ENCODE peak calls at places on chromosomes 5 and 9, in five cellular contexts. K is MCF 10A, Y is left ventricle myocardium inferior, Z is progenitor cell of endocrine pancreas, L is HCT116. D is an unnamed sample.

GRCh38 chr9:93326056-93326455 is 125.4 kb upstream of the FAM120A start:
- DNase-seq in K (no peak), Y (no peak), Z (no peak), L (no peak), D (no peak)

GRCh38 chr5:39062530-39062929 is 11.7 kb downstream of the RICTOR start:
- DNase-seq in K (no peak), Y (no peak), Z (no peak), L (no peak), D (no peak)

GRCh38 chr5:86838078-86838477 is 220.3 kb downstream of the COX7C start:
- DNase-seq in K (no peak), Y (no peak), Z (no peak), L (no peak), D (no peak)

GRCh38 chr5:75472973-75473372 is 38.5 kb downstream of the CERT1 start:
- DNase-seq in K (no peak), Y (no peak), Z (no peak), L (no peak), D (no peak)

GRCh38 chr5:2660305-2660704 is 91.2 kb downstream of the IRX2 start:
- DNase-seq in K (no peak), Y (no peak), Z (no peak), L (no peak), D (no peak)

GRCh38 chr5:16727937-16728336 is 111.1 kb upstream of the RETREG1 start:
- DNase-seq in K (no peak), Y (no peak), Z (no peak), L (no peak), D (no peak)

GRCh38 chr5:124742983-124743533 is 3.4 kb downstream of the ZNF608 start:
- DNase-seq in K (peak; percentile 96), Y (no peak), Z (no peak), L (peak; percentile 81), D (no peak)

GRCh38 chr5:143386725-143387124 is 16.8 kb downstream of the NR3C1 start:
- DNase-seq in K (no peak), Y (no peak), Z (no peak), L (no peak), D (no peak)

GRCh38 chr9:137665697-137666504 is 47.1 kb downstream of the EHMT1 start:
- DNase-seq in K (no peak), Y (no peak), Z (no peak), L (no peak), D (no peak)

GRCh38 chr5:68000805-68001204 is 214.8 kb upstream of the PIK3R1 start:
- DNase-seq in K (no peak), Y (no peak), Z (no peak), L (no peak), D (no peak)

GRCh38 chr9:27407491-27407890 is 110.5 kb upstream of the EQTN start:
- DNase-seq in K (no peak), Y (no peak), Z (no peak), L (no peak), D (no peak)

GRCh38 chr9:127572961-127573727 is 38.9 kb upstream of the STXBP1 start:
- DNase-seq in K (peak; percentile 83), Y (no peak), Z (no peak), L (no peak), D (no peak)

GRCh38 chr9:83981126-83981871 is 694 bp downstream of the RMI1 start:
- DNase-seq in K (peak; percentile 77), Y (no peak), Z (no peak), L (no peak), D (peak; percentile 21)

GRCh38 chr9:101226161-101226560 is 158.6 kb downstream of the BAAT start:
- DNase-seq in K (no peak), Y (no peak), Z (no peak), L (no peak), D (no peak)

GRCh38 chr5:56078675-56079500 is 84.1 kb upstream of the IL6ST start:
- DNase-seq in K (peak; percentile 80), Y (peak; percentile 47), Z (no peak), L (no peak), D (no peak)

GRCh38 chr5:6732634-6733410 is 19.6 kb downstream of the TENT4A start:
- DNase-seq in K (peak; percentile 91), Y (peak; percentile 36), Z (no peak), L (no peak), D (no peak)

GRCh38 chr9:130535818-130536521 is 43.4 kb upstream of the FUBP3 start:
- DNase-seq in K (no peak), Y (peak; percentile 27), Z (no peak), L (no peak), D (no peak)

GRCh38 chr9:124180557-124180956 is 77.2 kb upstream of the NEK6 start:
- DNase-seq in K (peak; percentile 60), Y (peak; percentile 30), Z (no peak), L (no peak), D (no peak)

GRCh38 chr5:29079771-29080170 is 2041.4 kb upstream of the CDH9 start:
- DNase-seq in K (no peak), Y (no peak), Z (no peak), L (no peak), D (no peak)

GRCh38 chr5:161235569-161235968 is 311.0 kb downstream of the GABRB2 start:
- DNase-seq in K (no peak), Y (no peak), Z (no peak), L (no peak), D (no peak)

GRCh38 chr9:115847245-115847644 is 306.3 kb upstream of the PAPPA start:
- DNase-seq in K (peak; percentile 53), Y (no peak), Z (no peak), L (no peak), D (no peak)

GRCh38 chr5:107672212-107673105 is 1.7 kb upstream of the EFNA5 start:
- DNase-seq in K (peak; percentile 99), Y (peak; percentile 73), Z (peak; percentile 63), L (peak; percentile 88), D (peak; percentile 74)

GRCh38 chr9:105439428-105439827 is 8.4 kb upstream of the FSD1L start:
- DNase-seq in K (peak; percentile 10), Y (no peak), Z (no peak), L (no peak), D (no peak)

GRCh38 chr5:58462154-58462553 is 2.3 kb upstream of the PLK2 start:
- DNase-seq in K (peak; percentile 82), Y (no peak), Z (no peak), L (peak; percentile 39), D (no peak)

GRCh38 chr5:94031631-94032030 is 290.2 kb upstream of the POU5F2 start:
- DNase-seq in K (peak; percentile 35), Y (no peak), Z (no peak), L (no peak), D (no peak)

GRCh38 chr5:14870347-14871083 is 1.1 kb downstream of the ANKH start:
- DNase-seq in K (peak; percentile 18), Y (peak; percentile 39), Z (no peak), L (no peak), D (peak; percentile 37)

GRCh38 chr5:146291421-146292074 is 47.1 kb upstream of the POU4F3 start:
- DNase-seq in K (peak; percentile 84), Y (no peak), Z (no peak), L (peak; percentile 23), D (peak; percentile 52)

GRCh38 chr9:121399883-121400607 is 30.0 kb upstream of the STOM start:
- DNase-seq in K (peak; percentile 80), Y (no peak), Z (no peak), L (peak; percentile 74), D (peak; percentile 38)

GRCh38 chr5:37776826-37777225 is 63.0 kb downstream of the GDNF start:
- DNase-seq in K (no peak), Y (no peak), Z (no peak), L (no peak), D (no peak)

GRCh38 chr9:135741276-135742219 is 39.6 kb downstream of the KCNT1 start:
- DNase-seq in K (no peak), Y (no peak), Z (no peak), L (no peak), D (no peak)
- TF ChIP-seq CTCF in K (no peak), Y (no peak), Z (no peak), L (no peak), D (no peak)

GRCh38 chr5:132176543-132176945 is 51.1 kb downstream of the P4HA2 start:
- DNase-seq in K (no peak), Y (no peak), Z (no peak), L (no peak), D (no peak)

GRCh38 chr5:132179410-132179809 is 48.2 kb downstream of the P4HA2 start:
- DNase-seq in K (no peak), Y (no peak), Z (no peak), L (no peak), D (peak; percentile 49)

GRCh38 chr5:132180134-132180745 is 47.4 kb downstream of the P4HA2 start:
- DNase-seq in K (peak; percentile 82), Y (no peak), Z (no peak), L (peak; percentile 47), D (peak; percentile 73)

GRCh38 chr5:132177691-132178149 is 49.9 kb downstream of the P4HA2 start:
- DNase-seq in K (no peak), Y (no peak), Z (no peak), L (no peak), D (no peak)

GRCh38 chr5:132176987-132177386 is 50.7 kb downstream of the P4HA2 start:
- DNase-seq in K (peak; percentile 28), Y (no peak), Z (no peak), L (no peak), D (peak; percentile 59)
- TF ChIP-seq CTCF in K (peak; percentile 32), Y (no peak), Z (no peak), L (peak; percentile 57), D (peak; percentile 18)

DNA sequence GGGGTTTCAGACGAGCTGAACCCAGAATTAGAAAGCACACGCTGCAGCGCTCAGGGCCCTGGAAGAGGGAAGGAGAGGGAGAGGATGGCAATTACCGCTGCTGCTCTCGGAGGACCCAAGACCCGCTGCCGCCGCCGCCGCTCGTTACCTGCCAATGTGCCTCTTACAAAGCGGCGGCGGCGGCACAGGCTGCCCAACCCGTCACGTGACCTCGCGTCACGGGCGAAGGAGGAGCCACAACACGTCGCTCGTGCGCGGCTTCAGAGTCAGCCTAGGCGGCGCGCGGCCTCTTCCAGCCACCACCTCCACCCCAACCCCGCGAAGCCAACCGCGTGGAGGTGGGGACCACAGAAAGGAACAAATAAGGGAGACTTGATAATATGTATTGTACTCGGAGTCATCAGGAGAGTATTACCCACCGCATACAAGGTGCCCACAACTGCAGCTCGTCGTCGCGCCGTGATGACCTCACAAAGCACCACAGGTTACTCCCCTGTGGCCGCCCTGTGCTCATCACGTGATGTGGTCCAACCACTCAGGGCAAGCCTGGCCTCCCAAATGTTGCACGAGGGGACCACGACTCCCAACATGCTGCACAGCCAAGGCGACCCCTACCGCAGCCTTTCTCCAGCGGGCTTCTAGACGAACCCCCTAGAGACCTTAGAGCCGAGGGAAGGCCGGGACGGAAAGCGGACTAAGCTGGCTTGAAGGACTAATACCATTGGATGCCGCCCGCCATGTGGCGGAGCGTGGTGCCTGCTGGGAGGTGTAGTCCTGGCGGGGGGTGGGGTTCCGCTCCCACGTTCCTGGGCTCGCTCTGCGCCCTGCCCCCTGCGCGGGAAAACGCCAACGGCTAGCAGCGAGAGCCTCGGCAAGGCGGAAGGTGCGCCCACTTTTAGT is at the start of gene UBAP2:
- DNase-seq in K (peak; percentile 98), Y (peak; percentile 97), Z (peak; percentile 92), L (peak; percentile 97), D (peak; percentile 93)
- TF ChIP-seq CTCF in K (no peak), Y (no peak), Z (no peak), L (no peak), D (no peak)

GRCh38 chr5:90162324-90162723 is 247.2 kb downstream of the CETN3 start:
- DNase-seq in K (no peak), Y (no peak), Z (no peak), L (no peak), D (no peak)

GRCh38 chr5:90166816-90167215 is 242.7 kb downstream of the CETN3 start:
- DNase-seq in K (no peak), Y (no peak), Z (no peak), L (no peak), D (no peak)

GRCh38 chr5:90158131-90158530 is 251.4 kb downstream of the CETN3 start:
- DNase-seq in K (no peak), Y (no peak), Z (no peak), L (no peak), D (no peak)

GRCh38 chr5:90161399-90161798 is 248.2 kb downstream of the CETN3 start:
- DNase-seq in K (peak; percentile 59), Y (peak; percentile 29), Z (no peak), L (peak; percentile 39), D (peak; percentile 21)
- TF ChIP-seq CTCF in K (no peak), Y (peak; percentile 49), Z (peak; percentile 34), L (peak; percentile 46), D (no peak)